ENCODE peak calls at places on chromosomes 2 and 18, in six cellular contexts. One of them, this sample, is unnamed.

GRCh38 chr2:14524041-14524802 is 108.3 kb upstream of the LRATD1 start:
- DNase-seq in colonic mucosa: no peak
- DNase-seq in IMR-90: peak
- DNase-seq in B cell: no peak
- DNase-seq in WTC11: no peak
- DNase-seq in neural progenitor cell: no peak
- DNase-seq in this sample: no peak

GRCh38 chr2:106115250-106115649 is 78.9 kb downstream of the UXS1 start:
- DNase-seq in B cell: no peak
- DNase-seq in neural progenitor cell: no peak
- DNase-seq in colonic mucosa: no peak
- DNase-seq in WTC11: no peak
- DNase-seq in IMR-90: peak
- DNase-seq in this sample: no peak

GRCh38 chr2:142041105-142041504 is 89.7 kb downstream of the LRP1B start:
- DNase-seq in colonic mucosa: no peak
- DNase-seq in IMR-90: no peak
- DNase-seq in WTC11: no peak
- DNase-seq in neural progenitor cell: no peak
- DNase-seq in B cell: no peak
- DNase-seq in this sample: no peak

GRCh38 chr2:38508311-38509039 is 94.3 kb downstream of the HNRNPLL start:
- DNase-seq in neural progenitor cell: peak
- DNase-seq in B cell: peak
- DNase-seq in WTC11: peak
- DNase-seq in colonic mucosa: peak
- DNase-seq in IMR-90: peak
- DNase-seq in this sample: peak

GRCh38 chr18:50111398-50111797 is 83.5 kb downstream of the MYO5B start:
- DNase-seq in B cell: no peak
- DNase-seq in IMR-90: no peak
- DNase-seq in WTC11: no peak
- DNase-seq in colonic mucosa: no peak
- DNase-seq in neural progenitor cell: no peak
- DNase-seq in this sample: no peak

GRCh38 chr2:11248-11941 is 34.9 kb downstream of the FAM110C start:
- DNase-seq in B cell: peak
- DNase-seq in IMR-90: peak
- DNase-seq in colonic mucosa: peak
- DNase-seq in neural progenitor cell: peak
- DNase-seq in WTC11: peak
- DNase-seq in this sample: peak

GRCh38 chr2:72695676-72696075 is 130.2 kb downstream of the EXOC6B start:
- DNase-seq in IMR-90: no peak
- DNase-seq in neural progenitor cell: no peak
- DNase-seq in WTC11: no peak
- DNase-seq in colonic mucosa: no peak
- DNase-seq in B cell: no peak
- DNase-seq in this sample: no peak

GRCh38 chr2:25332571-25332970 is 9.2 kb downstream of the DNMT3A start:
- DNase-seq in neural progenitor cell: no peak
- DNase-seq in B cell: no peak
- DNase-seq in colonic mucosa: no peak
- DNase-seq in WTC11: no peak
- DNase-seq in IMR-90: no peak
- DNase-seq in this sample: no peak

GRCh38 chr2:75728614-75729419 is 18.1 kb upstream of the GCFC2 start:
- DNase-seq in IMR-90: no peak
- DNase-seq in colonic mucosa: no peak
- DNase-seq in B cell: no peak
- DNase-seq in WTC11: no peak
- DNase-seq in neural progenitor cell: no peak
- DNase-seq in this sample: no peak

GRCh38 chr2:60481257-60481656 is 72.2 kb downstream of the BCL11A start:
- DNase-seq in IMR-90: no peak
- DNase-seq in B cell: no peak
- DNase-seq in neural progenitor cell: no peak
- DNase-seq in colonic mucosa: peak
- DNase-seq in WTC11: no peak
- DNase-seq in this sample: no peak

GRCh38 chr2:215594766-215595165 is 158.9 kb upstream of the FN1 start:
- DNase-seq in WTC11: no peak
- DNase-seq in neural progenitor cell: no peak
- DNase-seq in IMR-90: peak
- DNase-seq in colonic mucosa: no peak
- DNase-seq in B cell: no peak
- DNase-seq in this sample: no peak

GRCh38 chr2:160220545-160221009 is 20.5 kb upstream of the ITGB6 start:
- DNase-seq in WTC11: no peak
- DNase-seq in IMR-90: no peak
- DNase-seq in B cell: no peak
- DNase-seq in colonic mucosa: no peak
- DNase-seq in neural progenitor cell: no peak
- DNase-seq in this sample: no peak

GRCh38 chr2:241506793-241507429 is 1.5 kb downstream of the STK25 start:
- DNase-seq in WTC11: peak
- DNase-seq in B cell: no peak
- DNase-seq in colonic mucosa: no peak
- DNase-seq in IMR-90: no peak
- DNase-seq in neural progenitor cell: no peak
- DNase-seq in this sample: no peak

GRCh38 chr2:29053223-29053622 is 21.1 kb downstream of the PCARE start:
- DNase-seq in colonic mucosa: no peak
- DNase-seq in WTC11: no peak
- DNase-seq in neural progenitor cell: no peak
- DNase-seq in IMR-90: peak
- DNase-seq in B cell: no peak
- DNase-seq in this sample: no peak

GRCh38 chr2:26020214-26020613 is 13.7 kb upstream of the RAB10 start:
- DNase-seq in neural progenitor cell: no peak
- DNase-seq in IMR-90: no peak
- DNase-seq in WTC11: no peak
- DNase-seq in B cell: no peak
- DNase-seq in colonic mucosa: no peak
- DNase-seq in this sample: no peak

GRCh38 chr2:158456309-158457066 is at the start of the genes CCDC148 and PKP4:
- DNase-seq in WTC11: peak
- DNase-seq in colonic mucosa: peak
- DNase-seq in B cell: peak
- DNase-seq in neural progenitor cell: peak
- DNase-seq in IMR-90: peak
- DNase-seq in this sample: peak

GRCh38 chr2:158457826-158458616 is 1.3 kb downstream of the PKP4 start:
- DNase-seq in WTC11: peak
- DNase-seq in neural progenitor cell: peak
- DNase-seq in IMR-90: peak
- DNase-seq in B cell: peak
- DNase-seq in colonic mucosa: peak
- DNase-seq in this sample: peak

GRCh38 chr2:158459161-158460003 is 2.6 kb downstream of the PKP4 start:
- DNase-seq in B cell: no peak
- DNase-seq in WTC11: no peak
- DNase-seq in IMR-90: no peak
- DNase-seq in colonic mucosa: no peak
- DNase-seq in neural progenitor cell: no peak
- DNase-seq in this sample: no peak

GRCh38 chr2:158458617-158458920 is 1.8 kb downstream of the PKP4 start:
- DNase-seq in WTC11: no peak
- DNase-seq in B cell: peak
- DNase-seq in colonic mucosa: no peak
- DNase-seq in IMR-90: peak
- DNase-seq in neural progenitor cell: no peak
- DNase-seq in this sample: no peak

DNA sequence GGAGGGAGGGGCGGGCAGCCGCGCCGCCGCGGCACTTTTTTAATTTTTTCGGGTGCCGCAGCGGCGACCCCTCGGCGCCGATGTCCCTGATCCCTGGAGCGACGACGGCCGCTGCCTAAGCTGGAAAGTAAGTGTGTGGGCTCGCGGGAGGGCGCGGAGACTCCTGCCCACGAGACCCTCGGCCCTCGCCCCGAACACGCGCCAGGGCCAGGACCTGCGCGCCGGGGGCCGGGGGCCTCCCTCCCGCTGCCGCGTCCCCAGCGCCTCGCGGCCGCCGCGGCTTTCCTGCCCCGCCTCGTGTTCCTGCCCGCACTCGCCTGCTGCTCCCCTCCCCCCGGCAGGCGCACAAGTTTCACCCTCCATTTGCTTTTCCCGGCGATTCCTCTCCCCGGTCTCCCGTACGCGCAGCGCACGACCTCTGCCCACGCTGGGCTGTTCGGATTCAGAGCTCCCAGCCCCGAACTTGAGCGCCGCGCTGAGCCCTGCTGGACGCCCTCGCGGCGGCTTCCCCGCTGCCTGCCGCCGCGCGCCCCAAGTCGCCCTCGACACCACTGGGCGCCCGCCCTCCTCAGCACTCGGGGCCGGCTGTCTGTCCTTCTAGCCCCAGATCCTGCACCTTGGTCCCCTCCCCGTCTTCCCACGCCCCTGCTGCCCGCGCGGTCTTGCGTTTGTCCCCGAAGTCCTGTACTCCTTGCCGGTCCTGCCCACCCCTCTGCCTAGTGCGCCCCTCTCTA is 507 bp downstream of the PKP4 start:
- DNase-seq in colonic mucosa: peak
- DNase-seq in WTC11: peak
- DNase-seq in neural progenitor cell: peak
- DNase-seq in IMR-90: peak
- DNase-seq in B cell: peak
- DNase-seq in this sample: peak
- TF ChIP-seq CTCF in colonic mucosa: no peak
- TF ChIP-seq CTCF in WTC11: no peak
- TF ChIP-seq CTCF in neural progenitor cell: no peak
- TF ChIP-seq CTCF in IMR-90: peak
- TF ChIP-seq CTCF in B cell: no peak
- TF ChIP-seq CTCF in this sample: no peak

DNA sequence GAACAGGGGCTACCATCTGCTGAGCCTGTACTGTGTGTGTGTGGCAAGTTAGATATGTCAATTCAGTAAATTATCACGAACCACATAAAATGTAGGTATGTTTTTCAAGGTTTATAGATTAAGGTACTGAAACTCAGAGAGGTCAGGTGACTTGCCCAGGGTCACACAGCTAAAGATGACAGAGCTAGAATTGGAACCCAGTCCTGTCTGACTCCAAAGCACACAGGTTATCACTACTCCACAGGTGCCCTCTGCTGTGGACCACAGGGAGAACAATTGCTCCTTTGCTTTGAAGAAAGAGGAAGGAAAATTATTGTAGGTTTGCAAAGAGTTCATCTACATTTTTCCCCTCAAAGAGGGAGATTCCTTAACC is 229.7 kb upstream of the AGAP1 start:
- DNase-seq in WTC11: no peak
- DNase-seq in colonic mucosa: no peak
- DNase-seq in IMR-90: no peak
- DNase-seq in neural progenitor cell: no peak
- DNase-seq in B cell: no peak
- DNase-seq in this sample: no peak
- TF ChIP-seq CTCF in WTC11: no peak
- TF ChIP-seq CTCF in colonic mucosa: no peak
- TF ChIP-seq CTCF in IMR-90: no peak
- TF ChIP-seq CTCF in neural progenitor cell: no peak
- TF ChIP-seq CTCF in B cell: no peak
- TF ChIP-seq CTCF in this sample: no peak

GRCh38 chr2:120026890-120027289 is 14.0 kb downstream of the EPB41L5 start:
- DNase-seq in colonic mucosa: no peak
- DNase-seq in neural progenitor cell: no peak
- DNase-seq in B cell: no peak
- DNase-seq in WTC11: no peak
- DNase-seq in IMR-90: no peak
- DNase-seq in this sample: no peak
- TF ChIP-seq CTCF in colonic mucosa: no peak
- TF ChIP-seq CTCF in neural progenitor cell: peak
- TF ChIP-seq CTCF in B cell: no peak
- TF ChIP-seq CTCF in WTC11: no peak
- TF ChIP-seq CTCF in IMR-90: peak
- TF ChIP-seq CTCF in this sample: peak

GRCh38 chr2:132383956-132384355 is 32.6 kb upstream of the GPR39 start:
- DNase-seq in WTC11: no peak
- DNase-seq in colonic mucosa: no peak
- DNase-seq in IMR-90: no peak
- DNase-seq in neural progenitor cell: peak
- DNase-seq in B cell: no peak
- DNase-seq in this sample: no peak
- TF ChIP-seq CTCF in WTC11: no peak
- TF ChIP-seq CTCF in colonic mucosa: no peak
- TF ChIP-seq CTCF in IMR-90: no peak
- TF ChIP-seq CTCF in neural progenitor cell: no peak
- TF ChIP-seq CTCF in B cell: no peak
- TF ChIP-seq CTCF in this sample: no peak

DNA sequence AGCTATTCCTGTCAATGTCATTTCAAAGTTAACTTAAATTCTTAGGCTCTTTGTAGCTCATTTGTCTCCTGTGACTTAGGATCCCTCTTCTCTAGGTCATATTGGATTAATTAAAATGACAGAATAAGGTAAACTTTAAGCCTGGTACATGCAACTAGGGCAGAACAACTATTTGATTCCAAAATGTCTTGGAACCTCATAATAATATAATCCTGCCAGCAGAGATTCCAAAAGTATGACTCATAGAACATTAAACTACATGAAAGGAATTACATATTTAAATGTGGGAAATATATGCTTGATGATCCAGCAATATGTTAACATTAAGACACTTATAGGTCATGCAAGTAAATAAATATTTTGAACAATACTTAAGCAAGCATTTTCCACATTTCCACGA is 63.3 kb downstream of the COL3A1 start:
- DNase-seq in IMR-90: peak
- DNase-seq in WTC11: no peak
- DNase-seq in B cell: no peak
- DNase-seq in colonic mucosa: no peak
- DNase-seq in neural progenitor cell: no peak
- DNase-seq in this sample: no peak
- TF ChIP-seq CTCF in IMR-90: no peak
- TF ChIP-seq CTCF in WTC11: no peak
- TF ChIP-seq CTCF in B cell: no peak
- TF ChIP-seq CTCF in colonic mucosa: no peak
- TF ChIP-seq CTCF in neural progenitor cell: no peak
- TF ChIP-seq CTCF in this sample: no peak

DNA sequence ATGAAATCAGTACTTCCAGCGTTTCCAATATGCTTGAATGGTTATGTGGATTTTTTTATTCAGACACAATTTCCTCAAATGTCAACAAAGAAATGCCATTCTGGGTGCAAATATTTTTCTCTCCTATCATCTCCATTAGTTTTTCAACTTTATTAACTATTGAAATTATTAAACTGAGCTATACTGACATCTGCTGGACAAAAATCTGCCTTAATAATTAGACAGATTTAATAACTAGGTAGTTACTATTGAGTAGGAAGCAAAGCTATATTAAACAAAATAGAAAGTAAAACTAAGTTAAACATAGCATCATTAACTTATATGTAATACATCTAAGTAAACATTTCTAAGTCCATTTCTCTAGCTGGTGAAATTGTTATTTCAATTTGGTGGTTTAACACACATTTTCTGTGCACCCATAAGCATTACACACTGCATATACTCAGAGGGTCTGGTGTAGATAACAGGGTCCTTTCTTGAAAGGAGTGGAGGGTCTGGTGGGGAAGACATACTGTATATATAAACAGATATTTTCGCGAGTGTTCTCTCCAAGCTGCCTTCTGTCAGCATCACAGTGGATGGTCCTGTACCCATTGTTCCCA is 77.0 kb downstream of the LANCL1 start:
- DNase-seq in WTC11: no peak
- DNase-seq in colonic mucosa: no peak
- DNase-seq in IMR-90: peak
- DNase-seq in B cell: no peak
- DNase-seq in neural progenitor cell: no peak
- DNase-seq in this sample: no peak
- TF ChIP-seq CTCF in WTC11: no peak
- TF ChIP-seq CTCF in colonic mucosa: no peak
- TF ChIP-seq CTCF in IMR-90: peak
- TF ChIP-seq CTCF in B cell: peak
- TF ChIP-seq CTCF in neural progenitor cell: peak
- TF ChIP-seq CTCF in this sample: peak

This sample was measured in osteocyte.